ENCODE peak calls at places on chromosomes 2 and 18, in ten cellular contexts. One of them, this sample, is unnamed.

GRCh38 chr2:200397785-200398184 is 91.3 kb downstream of the SPATS2L start:
- DNase-seq in HL-60: no peak
- DNase-seq in midbrain: no peak
- DNase-seq in substantia nigra: no peak
- DNase-seq in GM10248: no peak
- DNase-seq in islet precursor cell: no peak
- DNase-seq in activated T-helper 1 cell treated with Interleukin-2 at 50 U/mL for 16 hours: no peak
- DNase-seq in LoVo: no peak
- DNase-seq in right cardiac atrium: no peak
- DNase-seq in GM13976: no peak
- DNase-seq in this sample: no peak

GRCh38 chr2:144429396-144430112 is 90.4 kb downstream of the ZEB2 start:
- DNase-seq in islet precursor cell: no peak
- DNase-seq in right cardiac atrium: no peak
- DNase-seq in GM10248: no peak
- DNase-seq in substantia nigra: peak
- DNase-seq in LoVo: no peak
- DNase-seq in GM13976: no peak
- DNase-seq in activated T-helper 1 cell treated with Interleukin-2 at 50 U/mL for 16 hours: no peak
- DNase-seq in midbrain: no peak
- DNase-seq in HL-60: peak
- DNase-seq in this sample: no peak

GRCh38 chr18:22703883-22704626 is 229.1 kb upstream of the RBBP8 start:
- DNase-seq in islet precursor cell: no peak
- DNase-seq in midbrain: peak
- DNase-seq in GM13976: peak
- DNase-seq in LoVo: peak
- DNase-seq in right cardiac atrium: no peak
- DNase-seq in GM10248: peak
- DNase-seq in substantia nigra: no peak
- DNase-seq in activated T-helper 1 cell treated with Interleukin-2 at 50 U/mL for 16 hours: no peak
- DNase-seq in HL-60: peak
- DNase-seq in this sample: peak

GRCh38 chr2:172821370-172822338 is 86.0 kb downstream of the RAPGEF4 start:
- DNase-seq in activated T-helper 1 cell treated with Interleukin-2 at 50 U/mL for 16 hours: no peak
- DNase-seq in substantia nigra: no peak
- DNase-seq in HL-60: no peak
- DNase-seq in GM13976: no peak
- DNase-seq in LoVo: no peak
- DNase-seq in GM10248: no peak
- DNase-seq in right cardiac atrium: no peak
- DNase-seq in midbrain: no peak
- DNase-seq in islet precursor cell: no peak
- DNase-seq in this sample: no peak

GRCh38 chr18:49471532-49471931 is 11.1 kb upstream of the DYM start:
- DNase-seq in GM10248: no peak
- DNase-seq in activated T-helper 1 cell treated with Interleukin-2 at 50 U/mL for 16 hours: no peak
- DNase-seq in substantia nigra: no peak
- DNase-seq in LoVo: no peak
- DNase-seq in GM13976: no peak
- DNase-seq in islet precursor cell: no peak
- DNase-seq in HL-60: no peak
- DNase-seq in right cardiac atrium: no peak
- DNase-seq in midbrain: no peak
- DNase-seq in this sample: no peak

GRCh38 chr2:205972113-205972512 is 113.9 kb downstream of the INO80D start:
- DNase-seq in right cardiac atrium: no peak
- DNase-seq in substantia nigra: no peak
- DNase-seq in GM10248: no peak
- DNase-seq in HL-60: no peak
- DNase-seq in midbrain: no peak
- DNase-seq in LoVo: no peak
- DNase-seq in GM13976: no peak
- DNase-seq in activated T-helper 1 cell treated with Interleukin-2 at 50 U/mL for 16 hours: no peak
- DNase-seq in islet precursor cell: no peak
- DNase-seq in this sample: no peak

GRCh38 chr2:30871980-30872789 is 64.9 kb upstream of the CAPN13 start:
- DNase-seq in GM13976: no peak
- DNase-seq in LoVo: no peak
- DNase-seq in activated T-helper 1 cell treated with Interleukin-2 at 50 U/mL for 16 hours: no peak
- DNase-seq in GM10248: no peak
- DNase-seq in islet precursor cell: no peak
- DNase-seq in right cardiac atrium: no peak
- DNase-seq in HL-60: no peak
- DNase-seq in midbrain: no peak
- DNase-seq in substantia nigra: no peak
- DNase-seq in this sample: no peak

GRCh38 chr2:11505652-11506610 is 27.9 kb upstream of the GREB1 start:
- DNase-seq in right cardiac atrium: no peak
- DNase-seq in islet precursor cell: no peak
- DNase-seq in activated T-helper 1 cell treated with Interleukin-2 at 50 U/mL for 16 hours: no peak
- DNase-seq in GM10248: no peak
- DNase-seq in HL-60: no peak
- DNase-seq in GM13976: no peak
- DNase-seq in substantia nigra: no peak
- DNase-seq in midbrain: no peak
- DNase-seq in LoVo: peak
- DNase-seq in this sample: no peak

GRCh38 chr2:210195066-210195852 is 24.1 kb upstream of the KANSL1L start:
- DNase-seq in right cardiac atrium: no peak
- DNase-seq in LoVo: peak
- DNase-seq in HL-60: peak
- DNase-seq in substantia nigra: no peak
- DNase-seq in activated T-helper 1 cell treated with Interleukin-2 at 50 U/mL for 16 hours: no peak
- DNase-seq in midbrain: peak
- DNase-seq in GM10248: peak
- DNase-seq in islet precursor cell: no peak
- DNase-seq in GM13976: peak
- DNase-seq in this sample: peak

GRCh38 chr18:73741946-73742345 is 405.7 kb downstream of the FBXO15 start:
- DNase-seq in activated T-helper 1 cell treated with Interleukin-2 at 50 U/mL for 16 hours: no peak
- DNase-seq in GM13976: no peak
- DNase-seq in GM10248: no peak
- DNase-seq in islet precursor cell: no peak
- DNase-seq in substantia nigra: no peak
- DNase-seq in right cardiac atrium: no peak
- DNase-seq in HL-60: no peak
- DNase-seq in midbrain: no peak
- DNase-seq in LoVo: no peak
- DNase-seq in this sample: peak

GRCh38 chr2:74554821-74555531 is 456 bp downstream of the DOK1 start:
- DNase-seq in GM10248: peak
- DNase-seq in LoVo: peak
- DNase-seq in right cardiac atrium: peak
- DNase-seq in HL-60: peak
- DNase-seq in GM13976: peak
- DNase-seq in substantia nigra: no peak
- DNase-seq in islet precursor cell: peak
- DNase-seq in activated T-helper 1 cell treated with Interleukin-2 at 50 U/mL for 16 hours: no peak
- DNase-seq in midbrain: no peak
- DNase-seq in this sample: no peak

GRCh38 chr18:7678801-7679200 is 111.7 kb downstream of the PTPRM start:
- DNase-seq in right cardiac atrium: no peak
- DNase-seq in HL-60: no peak
- DNase-seq in midbrain: no peak
- DNase-seq in GM10248: no peak
- DNase-seq in LoVo: no peak
- DNase-seq in activated T-helper 1 cell treated with Interleukin-2 at 50 U/mL for 16 hours: no peak
- DNase-seq in islet precursor cell: no peak
- DNase-seq in GM13976: no peak
- DNase-seq in substantia nigra: no peak
- DNase-seq in this sample: no peak

GRCh38 chr18:59085797-59086196 is 53.9 kb upstream of the SEC11C start:
- DNase-seq in GM13976: no peak
- DNase-seq in GM10248: no peak
- DNase-seq in LoVo: no peak
- DNase-seq in right cardiac atrium: no peak
- DNase-seq in HL-60: no peak
- DNase-seq in islet precursor cell: no peak
- DNase-seq in midbrain: no peak
- DNase-seq in substantia nigra: no peak
- DNase-seq in activated T-helper 1 cell treated with Interleukin-2 at 50 U/mL for 16 hours: no peak
- DNase-seq in this sample: peak

GRCh38 chr18:21316296-21316695 is 74.3 kb downstream of the GREB1L start:
- DNase-seq in GM13976: no peak
- DNase-seq in substantia nigra: no peak
- DNase-seq in islet precursor cell: no peak
- DNase-seq in activated T-helper 1 cell treated with Interleukin-2 at 50 U/mL for 16 hours: no peak
- DNase-seq in HL-60: no peak
- DNase-seq in right cardiac atrium: no peak
- DNase-seq in LoVo: no peak
- DNase-seq in GM10248: no peak
- DNase-seq in midbrain: no peak
- DNase-seq in this sample: no peak